ENCODE peak calls at places on chromosomes 3 and 15, in five cellular contexts. H, I, F, B and Y are unnamed samples.

GRCh38 chr15:70062321-70062956 is 35.3 kb downstream of the TLE3 start:
- DNase-seq in H (peak; percentile 61), I (peak; percentile 90), F (peak; percentile 76), B (no peak), Y (peak; percentile 57)

GRCh38 chr3:135918600-135918999 is 46.9 kb upstream of the PPP2R3A start:
- DNase-seq in H (peak; percentile 20), I (peak; percentile 47), F (peak; percentile 31), B (no peak), Y (no peak)

GRCh38 chr3:110149763-110150162 is 812.4 kb upstream of the DPPA4 start:
- DNase-seq in H (no peak), I (no peak), F (no peak), B (no peak), Y (no peak)

GRCh38 chr15:101028321-101028720 is 109.2 kb downstream of the LRRK1 start:
- DNase-seq in H (no peak), I (no peak), F (no peak), B (no peak), Y (no peak)

GRCh38 chr15:48603123-48603500 is 42.4 kb downstream of the FBN1 start:
- DNase-seq in H (no peak), I (no peak), F (no peak), B (no peak), Y (no peak)

GRCh38 chr15:92808611-92809063 is 91.5 kb upstream of the CHD2 start:
- DNase-seq in H (peak; percentile 51), I (no peak), F (no peak), B (no peak), Y (no peak)

GRCh38 chr15:37764733-37765191 is 169.7 kb upstream of the TMCO5A start:
- DNase-seq in H (peak; percentile 15), I (peak; percentile 31), F (peak; percentile 8), B (peak; percentile 8), Y (no peak)

GRCh38 chr15:56918046-56918906 is at the start of gene TCF12:
- DNase-seq in H (peak; percentile 89), I (peak; percentile 66), F (peak; percentile 84), B (peak; percentile 94), Y (peak; percentile 44)

GRCh38 chr15:89448825-89449224 is 47.6 kb downstream of the RHCG start:
- DNase-seq in H (no peak), I (no peak), F (no peak), B (peak; percentile 90), Y (no peak)

GRCh38 chr3:149473314-149473990 is 1.0 kb upstream of the TM4SF4 start:
- DNase-seq in H (no peak), I (peak; percentile 92), F (peak; percentile 70), B (no peak), Y (peak; percentile 91)

GRCh38 chr3:13877911-13878710 is 1.8 kb downstream of the WNT7A start:
- DNase-seq in H (peak; percentile 56), I (no peak), F (no peak), B (peak; percentile 35), Y (no peak)

GRCh38 chr3:134644731-134645514 is 5.9 kb downstream of the KY start:
- DNase-seq in H (no peak), I (no peak), F (no peak), B (peak; percentile 32), Y (no peak)

GRCh38 chr15:49155834-49156627 is 632 bp upstream of the COPS2 start:
- DNase-seq in H (no peak), I (no peak), F (no peak), B (peak; percentile 25), Y (no peak)

GRCh38 chr15:66886686-66887273 is 178.6 kb upstream of the SMAD3 start:
- DNase-seq in H (no peak), I (no peak), F (no peak), B (no peak), Y (no peak)